ENCODE peak calls at places on chromosomes 6 and 20, in five cellular contexts. F, T, B, M and X are unnamed samples.
A peak's percentile ranks its signal among the peaks of the same experiment; 100 is the strongest.

GRCh38 chr6:165984743-165985142 is 182.9 kb downstream of the TBXT start:
- DNase-seq in M (no peak), B (no peak), T (no peak), F (no peak), X (no peak)

GRCh38 chr6:150641398-150642139 is 41.9 kb downstream of the PLEKHG1 start:
- DNase-seq in F (no peak), M (no peak), T (no peak), B (no peak), X (no peak)

GRCh38 chr20:9087531-9088217 is 18.8 kb downstream of the PLCB4 start:
- DNase-seq in F (no peak), M (peak; percentile 10), B (no peak), T (no peak), X (no peak)

GRCh38 chr6:167311286-167311685 is 13.6 kb upstream of the TTLL2 start:
- DNase-seq in F (no peak), B (no peak), T (no peak), M (no peak), X (no peak)

GRCh38 chr6:56424542-56425083 is 177.2 kb upstream of the COL21A1 start:
- DNase-seq in M (peak; percentile 35), T (no peak), F (no peak), B (no peak), X (no peak)

GRCh38 chr6:37314803-37315515 is 38.8 kb upstream of the RNF8 start:
- DNase-seq in B (no peak), T (peak; percentile 40), M (peak; percentile 6), F (peak; percentile 82), X (no peak)

GRCh38 chr6:151018035-151018434 is 152.5 kb downstream of the MTHFD1L start:
- DNase-seq in M (no peak), F (no peak), T (no peak), B (no peak), X (no peak)

GRCh38 chr20:5845686-5846651 is 95.8 kb downstream of the SHLD1 start:
- DNase-seq in M (no peak), T (peak; percentile 49), B (no peak), F (peak; percentile 51), X (no peak)

GRCh38 chr6:149443411-149444181 is 41.2 kb downstream of the ZC3H12D start:
- DNase-seq in T (no peak), F (no peak), M (no peak), B (no peak), X (no peak)

GRCh38 chr20:41072099-41072798 is 43.6 kb downstream of the TOP1 start:
- DNase-seq in M (no peak), F (no peak), B (peak; percentile 68), T (no peak), X (peak; percentile 89)

GRCh38 chr20:38430679-38431325 is 4.3 kb downstream of the SNHG17 start:
- DNase-seq in M (no peak), B (no peak), T (no peak), F (no peak), X (no peak)

GRCh38 chr6:20640181-20640580 is 105.9 kb downstream of the CDKAL1 start:
- DNase-seq in M (no peak), F (no peak), B (no peak), T (no peak), X (no peak)

GRCh38 chr6:96015321-96015790 is 418 bp upstream of the FUT9 start:
- DNase-seq in F (peak; percentile 83), M (no peak), B (no peak), T (no peak), X (no peak)

GRCh38 chr6:166419268-166419667 is 36.5 kb upstream of the MPC1 start:
- DNase-seq in M (no peak), B (peak; percentile 38), T (no peak), F (no peak), X (no peak)

GRCh38 chr20:35954907-35955251 is 577 bp upstream of the SCAND1 start:
- DNase-seq in F (no peak), M (no peak), B (no peak), T (no peak), X (no peak)

GRCh38 chr20:40600441-40601235 is 88.4 kb downstream of the MAFB start:
- DNase-seq in B (no peak), M (no peak), F (no peak), T (no peak), X (no peak)

GRCh38 chr6:147156799-147157382 is 47.3 kb upstream of the STXBP5 start:
- DNase-seq in B (no peak), F (no peak), M (no peak), T (no peak), X (no peak)

GRCh38 chr20:36878913-36879312 is 3.0 kb downstream of the TLDC2 start:
- DNase-seq in T (no peak), B (no peak), F (no peak), M (no peak), X (no peak)

GRCh38 chr6:35427851-35428321 is 24.3 kb upstream of the FANCE start:
- DNase-seq in B (no peak), M (no peak), T (no peak), F (peak; percentile 34), X (no peak)

GRCh38 chr20:49078310-49078709 is 32.2 kb downstream of the CSE1L start:
- DNase-seq in F (no peak), M (no peak), T (no peak), B (no peak), X (no peak)

GRCh38 chr20:59831024-59831900 is 102.2 kb downstream of the SYCP2 start:
- DNase-seq in T (no peak), B (no peak), M (no peak), F (peak; percentile 21), X (peak; percentile 97)

GRCh38 chr6:133377219-133377618 is 136.1 kb downstream of the EYA4 start:
- DNase-seq in T (no peak), F (no peak), B (no peak), M (no peak), X (no peak)

GRCh38 chr6:145733770-145734169 is 1.6 kb downstream of the EPM2A start:
- DNase-seq in T (peak; percentile 5), F (no peak), B (no peak), M (no peak), X (no peak)

GRCh38 chr6:7112741-7113313 is 5.1 kb downstream of the RREB1 start:
- DNase-seq in B (no peak), M (peak; percentile 75), F (no peak), T (peak; percentile 64), X (no peak)

GRCh38 chr6:7114744-7115451 is 7.1 kb downstream of the RREB1 start:
- DNase-seq in B (no peak), F (no peak), M (peak; percentile 43), T (no peak), X (no peak)

GRCh38 chr6:7111095-7111690 is 3.4 kb downstream of the RREB1 start:
- DNase-seq in B (no peak), F (no peak), T (no peak), M (no peak), X (no peak)

GRCh38 chr6:7119272-7119801 is 11.6 kb downstream of the RREB1 start:
- DNase-seq in T (no peak), B (no peak), M (no peak), F (no peak), X (no peak)

GRCh38 chr6:7115452-7116223 is 7.9 kb downstream of the RREB1 start:
- DNase-seq in F (no peak), M (no peak), B (no peak), T (no peak), X (no peak)
- H3K4me1 ChIP-seq in F (peaks cover 56% of the 10 kb centered on the region), M (peaks cover 58% of the 10 kb centered on the region), B (peaks cover 23% of the 10 kb centered on the region), T (peaks cover 50% of the 10 kb centered on the region), X (peaks cover 37% of the 10 kb centered on the region)

DNA sequence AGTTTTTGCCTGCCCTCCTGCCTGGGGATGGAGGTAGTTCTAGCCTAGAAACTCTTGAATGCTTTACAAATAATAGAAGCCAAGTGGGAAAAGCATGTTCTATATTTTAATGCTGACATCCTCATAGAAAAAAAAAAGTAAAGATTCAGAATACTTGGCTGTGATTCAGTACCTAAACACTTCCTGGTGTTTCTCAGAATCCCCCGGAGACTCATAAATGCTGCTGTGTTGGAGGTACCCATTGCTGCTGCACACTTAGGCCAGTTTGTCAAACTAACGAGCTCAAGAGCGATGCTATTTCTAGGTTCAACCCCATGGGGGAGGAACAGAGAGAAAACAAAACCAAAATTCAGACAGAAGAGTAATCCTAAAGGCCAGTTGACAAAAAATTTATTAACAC is 38.8 kb upstream of the ZFP64 start:
- DNase-seq in B (no peak), M (no peak), F (no peak), T (no peak), X (no peak)
- H3K27ac ChIP-seq in B (no peak overlapping the region), M (no peak overlapping the region), F (no peak overlapping the region), T (no peak overlapping the region), X (no peak overlapping the region)

DNA sequence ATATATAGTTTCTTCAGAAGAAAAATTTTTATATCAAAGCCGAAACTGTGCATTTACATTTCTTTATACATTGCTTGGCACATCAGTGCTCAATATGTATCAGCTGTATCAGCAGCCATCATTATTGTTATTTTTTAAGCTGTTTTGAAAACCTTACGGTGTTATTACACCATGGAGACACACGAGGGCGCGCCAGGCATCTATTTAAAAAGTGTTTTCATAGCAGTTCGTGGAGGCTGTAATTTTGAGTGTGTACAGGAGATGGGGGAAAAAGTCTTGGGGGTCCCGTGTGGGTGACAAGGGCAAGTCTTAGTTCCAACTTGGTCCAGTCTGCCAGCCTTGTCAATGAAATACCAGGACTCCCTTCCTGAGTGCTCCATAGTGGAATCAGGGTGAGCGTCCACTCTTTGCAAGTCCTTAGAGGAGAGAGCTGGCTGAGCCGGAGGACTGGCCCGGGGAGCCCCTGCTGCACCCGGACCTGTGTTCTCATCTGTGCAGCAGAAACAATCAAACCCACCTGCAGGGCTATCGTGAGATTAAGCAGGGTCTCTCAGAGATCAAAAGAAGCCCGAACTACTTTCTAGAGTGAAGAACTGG is 43.3 kb downstream of the SLC2A10 start:
- DNase-seq in T (peak; percentile 24), F (peak; percentile 84), B (no peak), M (peak; percentile 61), X (no peak)
- H3K4me3 ChIP-seq in T (no peak overlapping the region), F (no peak overlapping the region), B (no peak overlapping the region), M (no peak overlapping the region), X (no peak overlapping the region)

GRCh38 chr6:9612489-9612888 is 802.4 kb downstream of the TFAP2A start:
- DNase-seq in T (no peak), M (no peak), F (no peak), B (no peak), X (no peak)
- H3K4me1 ChIP-seq in T (no peaks in the 10 kb centered on the region), M (no peaks in the 10 kb centered on the region), F (peaks cover under 1% of the 10 kb centered on the region), B (no peaks in the 10 kb centered on the region), X (no peaks in the 10 kb centered on the region)

GRCh38 chr20:17875981-17876385 is 92.6 kb downstream of the SNX5 start:
- DNase-seq in M (peak; percentile 66), T (no peak), B (no peak), F (peak; percentile 45), X (no peak)
- H3K27ac ChIP-seq in M (peak overlapping the region; percentile 82), T (no peak overlapping the region), B (no peak overlapping the region), F (no peak overlapping the region), X (no peak overlapping the region)

DNA sequence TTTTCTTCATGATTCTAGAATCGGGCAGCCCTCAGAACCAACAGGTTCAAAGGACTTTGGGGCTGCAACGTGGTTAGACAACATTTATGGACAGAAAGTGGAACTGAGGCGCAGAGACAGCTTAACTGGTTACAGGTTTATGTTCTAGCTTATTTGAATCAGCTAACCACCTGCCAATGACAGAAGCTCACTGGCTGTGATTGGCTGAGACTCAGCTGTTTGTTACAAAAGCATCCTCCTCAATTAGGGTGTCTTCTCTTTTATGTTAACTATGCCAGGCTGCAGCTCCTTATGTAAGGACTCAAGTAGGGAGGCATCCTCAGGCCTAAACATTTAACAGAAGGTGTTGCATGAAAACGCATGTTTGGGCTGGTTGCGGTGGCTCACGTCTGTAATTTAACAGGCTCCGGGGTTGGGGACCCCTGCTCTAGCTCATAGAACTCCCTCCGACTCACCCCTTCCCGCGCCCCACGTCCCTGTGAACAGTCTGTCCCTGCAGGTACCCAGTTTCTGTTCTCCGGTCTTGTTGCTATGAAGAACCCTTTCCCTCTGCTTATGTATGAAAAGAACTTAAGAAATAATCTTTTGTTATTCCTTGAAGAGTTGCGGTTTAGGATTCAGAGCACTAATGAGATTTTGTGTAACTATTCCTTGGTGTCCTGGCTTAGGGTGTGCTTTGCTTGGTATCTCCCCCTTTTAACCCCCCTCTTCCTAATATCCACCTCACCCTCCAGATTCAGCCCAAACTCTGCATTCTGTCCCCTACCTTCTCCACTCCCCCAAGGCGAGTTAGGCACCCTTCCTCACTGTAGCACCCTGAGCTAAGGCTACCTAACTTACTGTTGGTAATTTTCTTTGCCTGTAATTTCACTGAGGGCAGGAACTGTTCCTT is 1.2 kb upstream of the TMEM181 start:
- DNase-seq in M (no peak), F (no peak), T (no peak), B (peak; percentile 23), X (no peak)
- H3K4me3 ChIP-seq in M (no peak overlapping the region), F (peak overlapping the region; percentile 65), T (peak overlapping the region; percentile 64), B (no peak overlapping the region), X (no peak overlapping the region)